ENCODE peak calls at places on chromosomes 7 and 10, in seven cellular contexts. U is uterus; M is esophagus squamous epithelium; H is CD8-positive, alpha-beta T cell; R is breast epithelium; E is pancreas; C is suprapubic skin. V is an unnamed sample. For H3K9me3, the result is how much of the 10 kb centered on the place peaks cover.

GRCh38 chr7:130070900-130071622 is 727 bp downstream of the KLHDC10 start:
- DNase-seq in M (no peak), C (no peak), E (no peak), U (no peak), H (no peak), R (no peak), V (no peak)

GRCh38 chr10:49744924-49745605 is 17.1 kb downstream of the OGDHL start:
- DNase-seq in R (no peak), U (no peak), E (no peak), C (no peak), M (no peak), H (no peak), V (no peak)

GRCh38 chr10:14652067-14652466 is 122.6 kb downstream of the FAM107B start:
- DNase-seq in R (no peak), M (no peak), U (no peak), E (no peak), H (no peak), C (no peak), V (no peak)

GRCh38 chr10:92914478-92915066 is 66.3 kb downstream of the EXOC6 start:
- DNase-seq in E (no peak), C (no peak), H (peak), U (no peak), M (no peak), R (no peak), V (no peak)

GRCh38 chr10:71522438-71523144 is 125.9 kb downstream of the CDH23 start:
- DNase-seq in H (no peak), E (no peak), U (no peak), M (no peak), C (no peak), R (no peak), V (no peak)

GRCh38 chr10:27745719-27746363 is at the start of gene MKX:
- DNase-seq in E (peak), C (peak), M (no peak), R (peak), U (peak), H (peak), V (no peak)

GRCh38 chr7:2638224-2638991 is 6.6 kb downstream of the TTYH3 start:
- DNase-seq in H (no peak), R (no peak), U (peak), M (no peak), C (no peak), E (peak), V (no peak)

GRCh38 chr7:101959829-101960228 is 142.4 kb downstream of the CUX1 start:
- DNase-seq in C (no peak), E (no peak), M (no peak), R (no peak), H (no peak), U (no peak), V (no peak)

GRCh38 chr7:757741-758163 is 30.7 kb upstream of the PRKAR1B start:
- DNase-seq in U (no peak), H (no peak), M (no peak), E (peak), R (no peak), C (peak), V (no peak)

GRCh38 chr10:103336370-103336769 is 14.6 kb downstream of the PCGF6 start:
- DNase-seq in H (no peak), M (no peak), R (no peak), E (no peak), U (no peak), C (no peak), V (no peak)

GRCh38 chr10:88913157-88913556 is 33.1 kb downstream of the STAMBPL1 start:
- DNase-seq in M (no peak), U (no peak), E (no peak), H (no peak), C (no peak), R (no peak), V (no peak)

GRCh38 chr7:116741625-116742316 is 69.8 kb downstream of the MET start:
- DNase-seq in R (no peak), H (no peak), E (no peak), M (no peak), C (no peak), U (no peak), V (no peak)

GRCh38 chr10:110138197-110138812 is 69.1 kb upstream of the MXI1 start:
- DNase-seq in U (no peak), E (no peak), C (no peak), H (no peak), R (no peak), M (no peak), V (no peak)

GRCh38 chr7:82164813-82165212 is 278.8 kb downstream of the CACNA2D1 start:
- DNase-seq in C (no peak), U (no peak), M (no peak), E (no peak), R (no peak), H (no peak), V (no peak)

GRCh38 chr10:102492983-102493382 is 9.5 kb downstream of the ACTR1A start:
- DNase-seq in E (no peak), M (no peak), H (no peak), U (no peak), C (no peak), R (no peak), V (no peak)

GRCh38 chr7:38825721-38826440 is 83.1 kb downstream of the VPS41 start:
- DNase-seq in M (no peak), E (no peak), R (no peak), C (no peak), U (no peak), H (no peak), V (no peak)

GRCh38 chr10:68666280-68666760 is 54.7 kb upstream of the CCAR1 start:
- DNase-seq in M (no peak), E (no peak), U (no peak), H (no peak), C (no peak), R (no peak), V (no peak)

GRCh38 chr7:3338161-3338560 is 37.1 kb downstream of the SDK1 start:
- DNase-seq in U (no peak), R (no peak), C (no peak), H (no peak), E (no peak), M (no peak), V (no peak)

GRCh38 chr7:79820387-79820786 is 314.2 kb upstream of the GNAI1 start:
- DNase-seq in M (no peak), R (no peak), C (no peak), E (peak), H (no peak), U (peak), V (no peak)

GRCh38 chr10:69567920-69568319 is 5.3 kb downstream of the NEUROG3 start:
- DNase-seq in U (no peak), E (peak), M (no peak), R (no peak), H (no peak), C (no peak), V (no peak)

GRCh38 chr7:8747338-8747737 is 313.9 kb downstream of the NXPH1 start:
- DNase-seq in R (no peak), C (no peak), E (no peak), H (no peak), U (no peak), M (no peak), V (no peak)

GRCh38 chr7:21579341-21580072 is 36.7 kb downstream of the DNAH11 start:
- DNase-seq in U (no peak), C (no peak), E (no peak), M (no peak), H (no peak), R (no peak), V (no peak)

GRCh38 chr7:114825423-114825951 is 96.4 kb upstream of the MDFIC start:
- DNase-seq in H (no peak), E (no peak), C (no peak), R (no peak), U (no peak), M (no peak), V (no peak)

GRCh38 chr7:50832744-50833143 is 50.0 kb upstream of the GRB10 start:
- DNase-seq in H (no peak), M (no peak), U (no peak), E (no peak), C (no peak), R (no peak), V (no peak)

GRCh38 chr10:95374597-95375209 is 83.9 kb upstream of the PDLIM1 start:
- DNase-seq in R (peak), C (peak), E (peak), M (no peak), H (no peak), U (peak), V (peak)

GRCh38 chr7:2138146-2138765 is 94.5 kb downstream of the MAD1L1 start:
- DNase-seq in C (no peak), H (peak), R (no peak), U (no peak), M (no peak), E (peak), V (peak)

GRCh38 chr10:60441515-60441914 is 51.8 kb upstream of the ANK3 start:
- DNase-seq in C (no peak), U (no peak), M (no peak), H (no peak), E (no peak), R (no peak), V (no peak)

GRCh38 chr7:81767883-81768282 is 2.0 kb downstream of the HGF start:
- DNase-seq in M (no peak), C (no peak), H (no peak), U (no peak), E (no peak), R (no peak), V (no peak)

GRCh38 chr10:115882021-115882420 is 391.0 kb downstream of the GFRA1 start:
- DNase-seq in M (no peak), E (no peak), C (no peak), R (no peak), U (no peak), H (no peak), V (no peak)

GRCh38 chr10:58511765-58512469 is 755 bp upstream of the BICC1 start:
- DNase-seq in C (peak), U (peak), M (no peak), R (no peak), E (peak), H (no peak), V (no peak)

GRCh38 chr10:15254808-15255655 is 86.5 kb upstream of the NMT2 start:
- DNase-seq in E (no peak), U (no peak), M (no peak), H (peak), R (no peak), C (no peak), V (peak)

GRCh38 chr10:118026936-118027335 is 19.8 kb downstream of the RAB11FIP2 start:
- DNase-seq in E (no peak), R (no peak), H (no peak), U (no peak), C (no peak), M (no peak), V (no peak)

GRCh38 chr10:126729314-126729871 is 58.9 kb upstream of the C10orf90 start:
- DNase-seq in C (no peak), U (no peak), E (no peak), R (no peak), H (no peak), M (no peak), V (no peak)
- H3K27ac ChIP-seq in C (no peak), U (no peak), E (no peak), R (no peak), H (no peak), M (no peak), V (no peak)

DNA sequence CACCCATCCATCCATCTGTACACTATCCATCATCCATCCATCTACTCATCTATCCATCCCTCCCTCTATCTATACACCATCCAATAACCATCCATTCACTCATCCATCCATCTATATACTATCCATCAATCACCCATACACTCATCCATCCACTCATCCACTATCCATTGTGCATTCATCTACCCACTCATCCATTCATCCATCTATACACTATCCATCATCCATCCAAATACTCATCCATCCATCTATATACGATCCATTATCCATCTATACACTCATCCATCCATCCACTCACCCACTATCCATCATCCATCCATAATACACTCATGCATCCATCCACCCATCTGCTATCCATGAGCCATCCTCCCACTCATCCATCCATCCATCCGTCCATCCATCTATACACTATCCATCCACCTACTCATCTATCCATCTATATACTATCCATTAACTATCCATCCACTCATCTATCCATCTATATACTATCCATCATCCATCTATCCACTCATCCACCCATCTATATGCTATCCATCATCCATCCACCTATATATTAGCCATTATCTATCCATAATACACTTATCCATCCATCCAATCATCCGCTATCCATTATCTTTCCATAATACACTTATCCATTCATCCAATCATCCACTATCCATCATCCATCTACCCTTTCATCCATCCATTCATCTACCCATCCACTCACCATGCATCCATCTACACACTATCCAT is 485.3 kb downstream of the DNAJB6 start:
- DNase-seq in R (no peak), H (no peak), E (no peak), M (no peak), C (no peak), U (no peak), V (no peak)
- H3K9me3 ChIP-seq in R (under half), H (under half), E (under half), M (under half), C (under half), U (under half), V (under half)

DNA sequence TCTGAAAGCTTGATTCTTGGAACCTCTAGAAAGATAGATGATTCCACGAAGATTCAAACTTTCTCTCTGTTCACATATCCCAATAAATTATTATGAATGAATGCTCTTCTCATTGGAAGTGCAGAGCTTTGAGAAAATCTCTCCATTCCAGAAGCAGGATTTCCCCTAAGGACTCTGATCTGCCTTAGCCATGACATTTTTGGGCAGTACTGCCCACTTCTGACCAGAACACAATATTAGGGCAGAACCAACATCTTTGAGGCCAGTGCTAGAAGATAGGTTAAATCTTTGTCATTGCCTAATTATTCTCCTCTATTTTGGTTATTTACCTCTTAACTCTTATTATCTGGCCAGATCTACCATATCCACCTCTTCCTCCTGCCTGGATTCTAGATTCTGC is 49.9 kb downstream of the ARMC3 start:
- DNase-seq in E (no peak), R (no peak), H (no peak), M (no peak), C (no peak), U (no peak), V (no peak)
- TF ChIP-seq CTCF in E (no peak), R (no peak), H (no peak), M (no peak), C (no peak), U (no peak), V (no peak)

DNA sequence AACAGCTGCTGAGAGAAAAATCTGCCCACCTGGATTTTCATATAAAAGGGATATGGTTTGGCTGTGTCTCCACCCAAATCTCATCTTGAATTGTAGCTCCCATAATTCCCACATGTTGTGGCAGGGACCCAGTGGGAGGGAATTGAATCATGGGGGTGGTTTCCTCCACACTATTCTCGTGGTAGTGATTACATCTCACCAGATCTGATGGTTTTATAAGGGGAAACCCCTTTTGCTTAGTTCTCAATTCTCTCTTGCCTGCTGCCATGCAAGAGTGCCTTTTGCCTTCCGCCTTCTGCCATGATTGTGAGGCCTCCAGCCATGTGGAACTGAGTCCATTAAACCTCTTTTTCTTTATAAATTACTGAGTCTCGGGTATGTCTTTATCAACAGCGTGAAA is 20.8 kb upstream of the MKI67 start:
- DNase-seq in U (no peak), C (no peak), E (no peak), R (no peak), M (no peak), H (no peak), V (no peak)
- H3K27ac ChIP-seq in U (no peak), C (no peak), E (no peak), R (no peak), M (no peak), H (no peak), V (no peak)

GRCh38 chr10:37960738-37961137 is 15.7 kb downstream of the ZNF25 start:
- DNase-seq in M (no peak), E (no peak), U (no peak), H (no peak), R (no peak), C (no peak), V (no peak)

GRCh38 chr10:37965006-37965405 is 11.4 kb downstream of the ZNF25 start:
- DNase-seq in C (no peak), U (no peak), M (no peak), R (no peak), H (no peak), E (no peak), V (no peak)
- H3K9me3 ChIP-seq in C (under half), U (under half), M (under half), R (under half), H (under half), E (under half), V (under half)

GRCh38 chr7:11373546-11374142 is 400.0 kb downstream of the PHF14 start:
- DNase-seq in H (no peak), U (no peak), M (no peak), R (no peak), E (no peak), C (no peak), V (no peak)
- TF ChIP-seq CTCF in H (no peak), U (no peak), M (peak), R (no peak), E (peak), C (no peak), V (peak)

GRCh38 chr10:28841625-28842024 is 164.3 kb downstream of the BAMBI start:
- DNase-seq in M (no peak), H (no peak), E (no peak), R (no peak), U (peak), C (no peak), V (no peak)
- H3K27ac ChIP-seq in M (no peak), H (no peak), E (no peak), R (no peak), U (peak), C (no peak), V (no peak)

GRCh38 chr7:64087501-64087900 is 42.3 kb downstream of the ZNF727 start:
- DNase-seq in R (no peak), C (no peak), U (no peak), E (no peak), M (no peak), H (no peak), V (no peak)
- H3K9me3 ChIP-seq in R (half or more), C (half or more), U (under half), E (under half), M (under half), H (under half), V (under half)

DNA sequence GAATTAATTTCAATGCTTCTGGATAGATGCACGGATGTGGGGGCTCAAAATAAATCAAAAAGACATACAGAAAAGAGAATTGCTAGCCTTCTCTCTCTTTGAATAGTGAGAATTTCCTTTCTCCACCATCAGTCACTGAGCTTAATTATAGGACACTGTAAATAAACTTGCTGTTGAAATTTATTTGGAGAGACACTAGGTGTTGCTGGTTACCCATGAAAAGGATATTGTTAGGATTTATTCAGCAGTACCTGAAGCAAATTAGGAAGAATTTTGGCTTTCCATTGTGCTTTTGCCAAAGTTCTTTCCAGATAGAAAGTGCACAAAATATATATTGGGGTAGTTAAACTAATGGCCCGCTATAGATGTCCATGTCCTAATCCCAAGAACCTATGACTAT is 27.6 kb downstream of the GCC1 start:
- DNase-seq in M (no peak), H (no peak), E (no peak), R (no peak), C (no peak), U (no peak), V (no peak)
- TF ChIP-seq CTCF in M (no peak), H (no peak), E (no peak), R (no peak), C (no peak), U (no peak), V (no peak)

GRCh38 chr7:43612128-43612527 is 29.2 kb downstream of the STK17A start:
- DNase-seq in C (no peak), H (no peak), U (no peak), M (no peak), E (no peak), R (no peak), V (no peak)
- H3K27ac ChIP-seq in C (peak), H (no peak), U (no peak), M (no peak), E (no peak), R (no peak), V (peak)

V was measured in CD4-positive, alpha-beta T cell.